ENCODE peak calls at places on chromosomes 1 and 21, in ten cellular contexts. P is astrocyte of the cerebellum, T is small intestine, Y is iPS DF 6.9, N is pancreas, R is foreskin fibroblast, U is right lobe of liver, B is fibroblast of lung, O is esophagus squamous epithelium, A is HFF-Myc. G is an unnamed sample.

GRCh38 chr21:44801468-44802395 is at the start of gene UBE2G2:
- DNase-seq in P (no peak), T (peak), Y (no peak), N (peak), R (peak), U (peak), B (peak), O (no peak), A (no peak), G (peak)

GRCh38 chr1:18322353-18323032 is 158.2 kb upstream of the KLHDC7A start:
- DNase-seq in P (no peak), T (no peak), Y (no peak), N (no peak), R (no peak), U (no peak), B (no peak), O (no peak), A (no peak), G (no peak)

GRCh38 chr1:29688477-29689365 is 452.4 kb downstream of the PTPRU start:
- DNase-seq in P (no peak), T (no peak), Y (no peak), N (peak), R (peak), U (no peak), B (peak), O (no peak), A (no peak), G (no peak)

GRCh38 chr1:162193815-162194214 is 124.3 kb downstream of the NOS1AP start:
- DNase-seq in P (no peak), T (no peak), Y (no peak), N (no peak), R (no peak), U (no peak), B (no peak), O (no peak), A (no peak), G (no peak)

GRCh38 chr1:183234660-183235476 is 48.8 kb downstream of the LAMC2 start:
- DNase-seq in P (peak), T (no peak), Y (peak), N (peak), R (peak), U (no peak), B (peak), O (no peak), A (peak), G (peak)

GRCh38 chr1:10833630-10834557 is 37.4 kb upstream of the CASZ1 start:
- DNase-seq in P (no peak), T (no peak), Y (no peak), N (no peak), R (no peak), U (no peak), B (no peak), O (no peak), A (no peak), G (no peak)

GRCh38 chr1:68174173-68175113 is 57.9 kb downstream of the WLS start:
- DNase-seq in P (peak), T (peak), Y (no peak), N (peak), R (peak), U (no peak), B (peak), O (peak), A (peak), G (peak)

GRCh38 chr1:20149601-20150325 is 10.6 kb downstream of the PLA2G2F start:
- DNase-seq in P (no peak), T (no peak), Y (no peak), N (no peak), R (no peak), U (peak), B (no peak), O (no peak), A (no peak), G (no peak)

GRCh38 chr1:45035631-45036301 is 23.7 kb downstream of the UROD start:
- DNase-seq in P (no peak), T (no peak), Y (no peak), N (no peak), R (no peak), U (no peak), B (no peak), O (no peak), A (no peak), G (no peak)

GRCh38 chr1:72280714-72281113 is 1.6 kb downstream of the NEGR1 start:
- DNase-seq in P (no peak), T (no peak), Y (no peak), N (no peak), R (no peak), U (no peak), B (peak), O (no peak), A (no peak), G (no peak)

GRCh38 chr1:86154581-86155060 is 2.0 kb downstream of the COL24A1 start:
- DNase-seq in P (no peak), T (no peak), Y (no peak), N (no peak), R (peak), U (peak), B (no peak), O (no peak), A (peak), G (no peak)

GRCh38 chr1:52637946-52638345 is 5.0 kb downstream of the SHISAL2A start:
- DNase-seq in P (no peak), T (no peak), Y (no peak), N (no peak), R (no peak), U (no peak), B (no peak), O (no peak), A (no peak), G (no peak)

GRCh38 chr1:62906428-62906886 is 122.5 kb downstream of the ATG4C start:
- DNase-seq in P (no peak), T (no peak), Y (no peak), N (no peak), R (peak), U (no peak), B (peak), O (no peak), A (no peak), G (no peak)
- H3K4me3 ChIP-seq in P (no peak), T (no peak), Y (no peak), N (no peak), R (no peak), U (no peak), B (no peak), O (no peak), A (no peak), G (no peak)

GRCh38 chr1:154833841-154834240 is 36.2 kb downstream of the KCNN3 start:
- DNase-seq in P (no peak), T (no peak), Y (no peak), N (no peak), R (no peak), U (no peak), B (no peak), O (no peak), A (no peak), G (no peak)
- H3K4me3 ChIP-seq in P (no peak), T (no peak), Y (no peak), N (no peak), R (no peak), U (no peak), B (no peak), O (no peak), A (no peak), G (no peak)

GRCh38 chr21:40516336-40516735 is 330.6 kb downstream of the DSCAM start:
- DNase-seq in P (no peak), T (no peak), Y (no peak), N (no peak), R (no peak), U (peak), B (no peak), O (no peak), A (no peak), G (no peak)
- H3K4me3 ChIP-seq in P (no peak), T (no peak), Y (no peak), N (no peak), R (no peak), U (no peak), B (no peak), O (no peak), A (no peak), G (no peak)

DNA sequence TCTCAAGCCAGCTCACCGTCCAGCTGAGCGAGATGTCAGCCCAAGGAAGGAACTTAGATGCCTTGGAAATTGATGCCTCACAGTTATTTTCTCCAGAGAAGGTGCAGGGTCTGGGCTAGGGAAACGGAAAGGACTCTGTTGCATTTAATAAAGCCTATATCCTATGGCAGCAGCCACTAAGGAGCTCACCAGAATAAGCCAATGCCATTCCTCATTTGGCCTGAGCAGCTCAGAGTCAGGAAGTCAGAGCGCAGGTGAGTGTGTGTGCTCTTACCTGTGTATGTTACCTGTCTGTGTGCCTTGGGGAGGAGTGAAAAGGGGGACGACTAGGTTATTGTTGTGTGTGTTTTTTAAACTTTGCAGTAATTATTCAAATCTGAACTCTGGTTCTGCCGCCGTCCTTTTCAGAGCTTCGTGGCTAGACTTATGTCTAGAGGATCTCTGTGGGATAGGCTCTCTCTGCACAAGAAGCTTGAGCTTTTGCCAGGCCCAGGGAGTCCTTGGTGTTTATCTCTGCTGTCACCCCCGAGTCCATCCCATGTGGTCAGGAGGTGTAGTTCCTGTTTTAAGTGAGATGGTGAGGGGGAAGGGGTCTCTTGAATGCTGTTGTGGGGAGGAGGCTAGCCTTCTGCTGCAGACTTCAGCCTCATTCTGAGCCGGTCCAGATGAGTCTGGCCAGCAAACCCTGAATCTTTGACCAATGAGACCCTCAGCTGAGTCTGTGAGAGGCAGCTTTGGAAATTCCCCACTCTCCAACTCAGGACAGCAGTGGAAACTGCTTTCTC is 2.4 kb downstream of the TMCC2 start:
- DNase-seq in P (no peak), T (no peak), Y (no peak), N (no peak), R (no peak), U (no peak), B (no peak), O (no peak), A (no peak), G (no peak)
- H3K4me3 ChIP-seq in P (no peak), T (no peak), Y (no peak), N (peak), R (no peak), U (no peak), B (no peak), O (no peak), A (no peak), G (no peak)

GRCh38 chr1:6243053-6243834 is 735 bp upstream of the HES3 start:
- DNase-seq in P (no peak), T (no peak), Y (no peak), N (no peak), R (no peak), U (no peak), B (no peak), O (no peak), A (no peak), G (no peak)

GRCh38 chr1:6239950-6240768 is 3.8 kb upstream of the HES3 start:
- DNase-seq in P (no peak), T (no peak), Y (no peak), N (no peak), R (peak), U (no peak), B (peak), O (no peak), A (no peak), G (no peak)

GRCh38 chr1:6241107-6241886 is 2.7 kb upstream of the HES3 start:
- DNase-seq in P (no peak), T (no peak), Y (no peak), N (no peak), R (no peak), U (no peak), B (no peak), O (no peak), A (no peak), G (no peak)

GRCh38 chr1:6243993-6244392 is at the start of gene HES3:
- DNase-seq in P (no peak), T (no peak), Y (no peak), N (no peak), R (no peak), U (no peak), B (no peak), O (no peak), A (no peak), G (no peak)

DNA sequence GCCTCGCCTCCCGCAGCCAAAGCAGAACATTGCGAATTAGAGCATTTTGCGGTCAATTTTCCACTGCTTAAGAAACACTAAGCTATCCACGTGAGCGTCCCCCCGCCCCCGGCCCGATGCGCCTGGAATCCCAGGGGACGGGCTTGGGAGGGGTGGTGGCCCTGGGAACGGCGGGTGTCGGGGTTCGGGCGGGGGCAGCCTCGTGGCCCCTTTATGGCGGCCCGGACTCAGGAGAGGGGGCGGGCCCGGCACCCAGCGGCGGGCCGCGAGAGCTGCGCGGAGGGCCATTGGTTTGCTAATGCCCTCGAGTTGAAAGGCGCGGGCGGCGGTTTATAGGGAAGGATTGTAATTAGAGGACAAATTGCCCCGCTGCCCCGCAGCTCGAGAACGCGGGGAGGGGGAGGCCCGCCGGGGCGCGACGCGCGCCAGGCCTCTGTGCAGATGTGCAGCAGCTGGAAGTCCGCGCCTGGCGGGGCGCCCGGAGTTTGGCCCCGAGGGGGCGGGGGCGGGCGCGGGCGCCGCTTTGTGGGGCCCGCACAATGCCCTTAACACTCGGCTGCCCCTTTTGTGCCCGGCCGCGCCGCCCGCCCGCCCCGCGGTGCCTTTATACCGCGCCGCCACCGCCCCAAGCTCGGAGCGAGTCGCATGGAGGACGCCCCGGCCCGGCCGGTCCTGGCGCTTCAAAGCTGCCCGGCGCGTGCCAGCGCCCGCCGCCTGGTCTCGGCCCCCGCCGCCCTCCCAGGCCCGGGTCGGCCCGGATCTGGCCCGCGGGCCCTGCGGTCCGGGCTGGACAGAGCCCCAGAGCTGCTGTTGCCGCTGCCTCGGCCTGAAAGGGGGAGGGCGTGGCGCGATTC is 1.9 kb upstream of the HES3 start:
- DNase-seq in P (no peak), T (no peak), Y (no peak), N (no peak), R (no peak), U (no peak), B (no peak), O (no peak), A (no peak), G (no peak)
- H3K4me3 ChIP-seq in P (peak), T (no peak), Y (peak), N (peak), R (no peak), U (no peak), B (no peak), O (peak), A (peak), G (no peak)

GRCh38 chr1:90835661-90836344 is 118.7 kb upstream of the BARHL2 start:
- DNase-seq in P (no peak), T (no peak), Y (no peak), N (no peak), R (no peak), U (peak), B (no peak), O (no peak), A (no peak), G (peak)
- H3K4me3 ChIP-seq in P (peak), T (no peak), Y (peak), N (peak), R (no peak), U (no peak), B (no peak), O (peak), A (no peak), G (peak)

GRCh38 chr1:42784946-42785693 is at the start of gene TMEM269:
- DNase-seq in P (no peak), T (no peak), Y (no peak), N (no peak), R (no peak), U (peak), B (peak), O (no peak), A (no peak), G (peak)
- H3K4me3 ChIP-seq in P (peak), T (no peak), Y (no peak), N (peak), R (peak), U (peak), B (peak), O (peak), A (peak), G (peak)

DNA sequence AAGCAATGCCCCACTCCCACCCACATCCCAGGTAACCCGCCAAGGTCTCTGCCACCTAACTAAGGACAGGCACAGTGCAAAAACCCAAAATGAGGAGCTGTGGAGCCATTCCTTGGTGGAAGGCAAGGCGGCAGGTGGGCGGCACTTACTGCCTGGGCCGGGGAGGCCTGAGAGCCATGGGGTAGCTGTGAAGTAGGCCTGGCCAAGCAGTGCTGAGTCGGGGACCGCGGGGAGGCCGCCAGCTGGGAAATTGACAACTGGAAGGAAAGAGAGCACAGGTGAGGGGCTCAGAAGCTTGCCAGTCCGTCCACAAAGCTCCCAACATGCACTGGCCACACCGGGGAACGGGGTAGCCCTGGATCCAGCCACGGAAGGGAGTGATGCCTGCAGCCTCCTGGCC is 85.3 kb downstream of the NPHP4 start:
- DNase-seq in P (no peak), T (no peak), Y (no peak), N (no peak), R (no peak), U (no peak), B (no peak), O (no peak), A (no peak), G (peak)
- H3K4me3 ChIP-seq in P (no peak), T (no peak), Y (no peak), N (no peak), R (no peak), U (no peak), B (no peak), O (no peak), A (no peak), G (no peak)

DNA sequence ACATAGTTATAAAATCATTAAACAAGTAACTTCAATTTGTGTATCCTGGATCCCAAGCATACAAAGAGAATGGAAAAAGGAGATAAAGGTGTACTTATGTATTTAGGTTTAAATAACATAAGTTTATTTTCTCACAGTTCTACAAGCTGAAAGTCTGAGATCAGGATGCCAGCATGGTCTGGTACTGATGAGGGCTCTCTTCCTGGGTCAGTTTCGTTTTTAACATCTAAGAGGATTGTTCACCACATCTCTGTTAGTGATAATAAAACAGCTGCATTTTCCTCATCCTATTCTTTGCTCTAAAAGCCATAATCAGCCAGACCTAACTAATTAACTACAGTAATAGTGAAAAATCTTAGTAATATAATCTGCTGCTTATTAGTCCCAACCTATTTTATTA is 5.2 kb downstream of the EGLN1 start:
- DNase-seq in P (no peak), T (no peak), Y (no peak), N (no peak), R (no peak), U (no peak), B (no peak), O (no peak), A (no peak), G (no peak)
- H3K4me3 ChIP-seq in P (no peak), T (no peak), Y (no peak), N (peak), R (no peak), U (no peak), B (no peak), O (no peak), A (peak), G (no peak)